ENCODE peak calls at places on chromosomes 6 and 20, in nine cellular contexts. W is NCI-H1694 treated with DMSO at 0.1 percent for 48 hours, O is NCI-H1436 treated with DMSO at 0.1 percent for 48 hours, Y is substantia nigra, B is DMS 273 treated with DMSO at 0.1 percent for 48 hours, G is left cardiac atrium, R is endothelial cell, D is lower lobe of right lung, L is HFFc6. F is an unnamed sample.

GRCh38 chr6:6685249-6685667 is 96.7 kb downstream of the LY86 start:
- DNase-seq in W (no peak), O (no peak), Y (no peak), B (no peak), G (no peak), R (no peak), D (no peak), L (no peak), F (no peak)

GRCh38 chr6:169719117-169719516 is 5.2 kb downstream of the PHF10 start:
- DNase-seq in W (no peak), O (no peak), Y (no peak), B (no peak), G (no peak), R (no peak), D (no peak), L (peak; percentile 9), F (no peak)

GRCh38 chr20:2873747-2874041 is 413 bp downstream of the PTPRA start:
- DNase-seq in W (peak; percentile 56), O (no peak), Y (peak; percentile 64), B (no peak), G (peak; percentile 72), R (peak; percentile 82), D (peak; percentile 66), L (no peak), F (peak; percentile 28)

GRCh38 chr20:45704969-45705637 is at the start of gene WFDC10B:
- DNase-seq in W (no peak), O (no peak), Y (no peak), B (peak; percentile 39), G (no peak), R (no peak), D (no peak), L (no peak), F (no peak)

GRCh38 chr6:71284785-71285184 is 3.8 kb upstream of the OGFRL1 start:
- DNase-seq in W (no peak), O (no peak), Y (no peak), B (no peak), G (no peak), R (no peak), D (no peak), L (no peak), F (no peak)

GRCh38 chr6:11771473-11772048 is 7.0 kb downstream of the ADTRP start:
- DNase-seq in W (no peak), O (no peak), Y (no peak), B (no peak), G (no peak), R (no peak), D (no peak), L (no peak), F (no peak)

GRCh38 chr6:170225852-170226417 is 64.9 kb downstream of the DLL1 start:
- DNase-seq in W (no peak), O (no peak), Y (no peak), B (no peak), G (no peak), R (no peak), D (no peak), L (no peak), F (no peak)

GRCh38 chr6:41581381-41581991 is 35.3 kb downstream of the FOXP4 start:
- DNase-seq in W (no peak), O (no peak), Y (peak; percentile 14), B (peak; percentile 62), G (peak; percentile 72), R (no peak), D (no peak), L (peak; percentile 86), F (no peak)

F was measured in breast epithelium.